ENCODE peak calls at places on chromosomes 12 and 14, in four cellular contexts. E, J, S and N are unnamed samples.

GRCh38 chr14:104769324-104770071 is 16.6 kb downstream of the SIVA1 start:
- DNase-seq in E (no peak), J (no peak), S (no peak), N (peak; percentile 63)

GRCh38 chr12:121590476-121591143 is 9.8 kb upstream of the KDM2B start:
- DNase-seq in E (no peak), J (no peak), S (no peak), N (peak; percentile 62)

GRCh38 chr14:31080060-31080459 is 53.9 kb upstream of the STRN3 start:
- DNase-seq in E (peak; percentile 6), J (no peak), S (no peak), N (no peak)

GRCh38 chr12:778615-779014 is 26.2 kb downstream of the WNK1 start:
- DNase-seq in E (no peak), J (no peak), S (no peak), N (no peak)

GRCh38 chr14:31692376-31692781 is 131.2 kb downstream of the NUBPL start:
- DNase-seq in E (no peak), J (no peak), S (no peak), N (no peak)

GRCh38 chr12:125256537-125256936 is 191.3 kb downstream of the AACS start:
- DNase-seq in E (no peak), J (no peak), S (no peak), N (no peak)

GRCh38 chr12:87953257-87953860 is 75.8 kb downstream of the C12orf50 start:
- DNase-seq in E (peak; percentile 5), J (peak; percentile 48), S (peak; percentile 30), N (peak; percentile 31)

GRCh38 chr14:96805906-96806305 is 8.7 kb downstream of the VRK1 start:
- DNase-seq in E (no peak), J (no peak), S (no peak), N (no peak)

GRCh38 chr12:64566122-64566521 is 44.2 kb upstream of the RASSF3 start:
- DNase-seq in E (no peak), J (no peak), S (no peak), N (no peak)

GRCh38 chr12:42262271-42262670 is 24.2 kb upstream of the YAF2 start:
- DNase-seq in E (no peak), J (no peak), S (no peak), N (no peak)

GRCh38 chr12:124747426-124748161 is 116.1 kb downstream of the SCARB1 start:
- DNase-seq in E (no peak), J (peak; percentile 73), S (no peak), N (no peak)

GRCh38 chr12:63098851-63099250 is 52.1 kb downstream of the AVPR1A start:
- DNase-seq in E (peak; percentile 8), J (peak; percentile 22), S (no peak), N (no peak)

GRCh38 chr12:7834701-7835100 is 38.0 kb downstream of the SLC2A14 start:
- DNase-seq in E (no peak), J (peak; percentile 10), S (no peak), N (no peak)

GRCh38 chr12:41968661-41969060 is 176.0 kb downstream of the GXYLT1 start:
- DNase-seq in E (no peak), J (no peak), S (no peak), N (no peak)

GRCh38 chr12:20822925-20823324 is 12.4 kb downstream of the SLCO1B3 start:
- DNase-seq in E (no peak), J (no peak), S (no peak), N (no peak)

GRCh38 chr12:54970741-54971140 is 13.8 kb downstream of the TESPA1 start:
- DNase-seq in E (no peak), J (no peak), S (no peak), N (no peak)

GRCh38 chr12:54968181-54968730 is 16.3 kb downstream of the TESPA1 start:
- DNase-seq in E (no peak), J (no peak), S (no peak), N (no peak)

GRCh38 chr12:54967461-54967860 is 17.1 kb downstream of the TESPA1 start:
- DNase-seq in E (no peak), J (no peak), S (no peak), N (no peak)
- H3K4me3 ChIP-seq in E (no peak overlapping the region), J (no peak overlapping the region), S (no peak overlapping the region), N (no peak overlapping the region)

GRCh38 chr14:77133718-77134338 is 7.8 kb downstream of the ZDHHC22 start:
- DNase-seq in E (peak; percentile 75), J (peak; percentile 88), S (no peak), N (peak; percentile 92)
- H3K27me3 ChIP-seq in E (peaks cover 94% of the 10 kb centered on the region), J (peaks cover 40% of the 10 kb centered on the region), S (peaks cover 15% of the 10 kb centered on the region), N (no peaks in the 10 kb centered on the region)

GRCh38 chr14:94769413-94770250 is at the start of gene GSC:
- DNase-seq in E (no peak), J (peak; percentile 54), S (no peak), N (peak; percentile 90)
- H3K36me3 ChIP-seq in E (no peaks in the 10 kb centered on the region), J (no peaks in the 10 kb centered on the region), S (no peaks in the 10 kb centered on the region), N (no peaks in the 10 kb centered on the region)

DNA sequence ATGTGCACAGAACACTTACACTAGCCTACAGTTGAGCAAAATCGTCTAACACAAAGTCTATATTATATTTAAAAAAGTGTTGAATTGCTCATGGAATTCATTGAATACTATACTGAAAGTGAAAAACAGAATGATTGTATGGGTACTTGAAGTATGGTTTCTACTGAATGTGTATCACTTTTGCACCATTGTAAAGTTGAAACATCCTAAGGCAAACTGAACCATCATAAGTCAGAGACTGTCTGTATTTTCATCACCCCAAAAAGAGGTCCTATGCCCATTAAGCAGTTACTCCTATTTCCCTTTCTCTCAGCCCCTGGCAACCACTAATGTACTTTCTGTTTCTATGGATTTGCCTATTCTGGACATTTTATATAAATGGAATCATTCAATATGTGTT is 4.4 kb upstream of the AMIGO2 start:
- DNase-seq in E (no peak), J (no peak), S (no peak), N (no peak)
- H3K4me3 ChIP-seq in E (no peak overlapping the region), J (no peak overlapping the region), S (no peak overlapping the region), N (no peak overlapping the region)

GRCh38 chr12:98821232-98821631 is 176.1 kb downstream of the APAF1 start:
- DNase-seq in E (no peak), J (no peak), S (peak; percentile 71), N (peak; percentile 18)
- H3K27me3 ChIP-seq in E (peaks cover 45% of the 10 kb centered on the region), J (no peaks in the 10 kb centered on the region), S (no peaks in the 10 kb centered on the region), N (no peaks in the 10 kb centered on the region)